ENCODE peak calls at places on chromosomes 7 and 10, in five cellular contexts. One of them, this sample, is unnamed.
A peak's percentile ranks its signal among the peaks of the same experiment; 100 is the strongest.

GRCh38 chr7:27753863-27754262 is 13.9 kb downstream of the TAX1BP1 start:
- DNase-seq in H1: no peak
- DNase-seq in H9: no peak
- DNase-seq in neuronal stem cell: no peak
- DNase-seq in trophoblast cell: no peak
- DNase-seq in this sample: no peak

GRCh38 chr10:117788911-117789310 is 246.4 kb downstream of the EMX2 start:
- DNase-seq in H9: no peak
- DNase-seq in H1: no peak
- DNase-seq in trophoblast cell: no peak
- DNase-seq in neuronal stem cell: no peak
- DNase-seq in this sample: no peak

GRCh38 chr10:7482992-7483391 is 72.2 kb upstream of the SFMBT2 start:
- DNase-seq in H1: no peak
- DNase-seq in neuronal stem cell: no peak
- DNase-seq in H9: no peak
- DNase-seq in trophoblast cell: no peak
- DNase-seq in this sample: no peak

GRCh38 chr10:98555011-98555619 is 108.4 kb upstream of the HPS1 start:
- DNase-seq in H1: no peak
- DNase-seq in H9: no peak
- DNase-seq in trophoblast cell: no peak
- DNase-seq in neuronal stem cell: no peak
- DNase-seq in this sample: peak; percentile 34

GRCh38 chr7:139982927-139983925 is 79.5 kb downstream of the PARP12 start:
- DNase-seq in trophoblast cell: no peak
- DNase-seq in neuronal stem cell: no peak
- DNase-seq in H1: no peak
- DNase-seq in H9: no peak
- DNase-seq in this sample: peak; percentile 12

GRCh38 chr7:47329320-47329926 is 252.5 kb downstream of the TNS3 start:
- DNase-seq in H9: no peak
- DNase-seq in trophoblast cell: no peak
- DNase-seq in H1: no peak
- DNase-seq in neuronal stem cell: no peak
- DNase-seq in this sample: peak; percentile 90

GRCh38 chr10:2387261-2387660 is 649.9 kb upstream of the ADARB2 start:
- DNase-seq in H1: no peak
- DNase-seq in trophoblast cell: no peak
- DNase-seq in neuronal stem cell: no peak
- DNase-seq in H9: no peak
- DNase-seq in this sample: no peak

GRCh38 chr7:140212100-140212881 is 35.5 kb upstream of the KDM7A start:
- DNase-seq in neuronal stem cell: no peak
- DNase-seq in H1: no peak
- DNase-seq in trophoblast cell: no peak
- DNase-seq in H9: no peak
- DNase-seq in this sample: no peak

GRCh38 chr7:64880322-64881297 is 22.5 kb upstream of the ZNF273 start:
- DNase-seq in neuronal stem cell: no peak
- DNase-seq in trophoblast cell: no peak
- DNase-seq in H9: peak; percentile 10
- DNase-seq in H1: no peak
- DNase-seq in this sample: no peak

GRCh38 chr10:89032141-89032814 is 41.7 kb downstream of the FAS start:
- DNase-seq in neuronal stem cell: no peak
- DNase-seq in H1: peak; percentile 13
- DNase-seq in trophoblast cell: peak; percentile 13
- DNase-seq in H9: peak; percentile 41
- DNase-seq in this sample: peak; percentile 69

GRCh38 chr7:36810476-36810875 is 86.2 kb upstream of the AOAH start:
- DNase-seq in neuronal stem cell: no peak
- DNase-seq in H1: no peak
- DNase-seq in trophoblast cell: no peak
- DNase-seq in H9: no peak
- DNase-seq in this sample: no peak

GRCh38 chr10:45001382-45002148 is 842 bp downstream of the ZNF22 start:
- DNase-seq in neuronal stem cell: no peak
- DNase-seq in H9: peak; percentile 42
- DNase-seq in trophoblast cell: peak; percentile 16
- DNase-seq in H1: no peak
- DNase-seq in this sample: peak; percentile 77

GRCh38 chr7:31443457-31443856 is 70.4 kb upstream of the ITPRID1 start:
- DNase-seq in trophoblast cell: no peak
- DNase-seq in H9: peak; percentile 42
- DNase-seq in neuronal stem cell: peak; percentile 45
- DNase-seq in H1: no peak
- DNase-seq in this sample: peak; percentile 44

GRCh38 chr7:155877167-155877566 is 64.9 kb upstream of the SHH start:
- DNase-seq in H1: no peak
- DNase-seq in trophoblast cell: no peak
- DNase-seq in H9: no peak
- DNase-seq in neuronal stem cell: no peak
- DNase-seq in this sample: no peak
- H2BK12ac ChIP-seq in H1: no peak overlapping the region
- H2BK12ac ChIP-seq in trophoblast cell: no peak overlapping the region
- H2BK12ac ChIP-seq in H9: no peak overlapping the region
- H2BK12ac ChIP-seq in neuronal stem cell: no peak overlapping the region
- H2BK12ac ChIP-seq in this sample: no peak overlapping the region

GRCh38 chr10:127813290-127813689 is 76.3 kb downstream of the FOXI2 start:
- DNase-seq in neuronal stem cell: no peak
- DNase-seq in H9: no peak
- DNase-seq in H1: no peak
- DNase-seq in trophoblast cell: no peak
- DNase-seq in this sample: no peak

GRCh38 chr10:127815147-127815546 is 77.6 kb downstream of the CLRN3 start:
- DNase-seq in trophoblast cell: no peak
- DNase-seq in H1: no peak
- DNase-seq in H9: no peak
- DNase-seq in neuronal stem cell: no peak
- DNase-seq in this sample: no peak
- H2BK12ac ChIP-seq in trophoblast cell: no peak overlapping the region
- H2BK12ac ChIP-seq in H1: no peak overlapping the region
- H2BK12ac ChIP-seq in H9: no peak overlapping the region
- H2BK12ac ChIP-seq in neuronal stem cell: no peak overlapping the region
- H2BK12ac ChIP-seq in this sample: no peak overlapping the region

GRCh38 chr7:117819558-117819957 is 53.7 kb downstream of the CTTNBP2 start:
- DNase-seq in H9: no peak
- DNase-seq in neuronal stem cell: no peak
- DNase-seq in H1: no peak
- DNase-seq in trophoblast cell: no peak
- DNase-seq in this sample: no peak

GRCh38 chr7:117818241-117818640 is 55.0 kb downstream of the CTTNBP2 start:
- DNase-seq in H1: no peak
- DNase-seq in neuronal stem cell: no peak
- DNase-seq in trophoblast cell: no peak
- DNase-seq in H9: no peak
- DNase-seq in this sample: peak; percentile 75

GRCh38 chr7:117811696-117812095 is 61.5 kb downstream of the CTTNBP2 start:
- DNase-seq in H1: no peak
- DNase-seq in H9: no peak
- DNase-seq in trophoblast cell: no peak
- DNase-seq in neuronal stem cell: no peak
- DNase-seq in this sample: no peak

GRCh38 chr7:117810642-117811512 is 62.4 kb downstream of the CTTNBP2 start:
- DNase-seq in trophoblast cell: no peak
- DNase-seq in neuronal stem cell: no peak
- DNase-seq in H1: no peak
- DNase-seq in H9: peak; percentile 68
- DNase-seq in this sample: no peak

DNA sequence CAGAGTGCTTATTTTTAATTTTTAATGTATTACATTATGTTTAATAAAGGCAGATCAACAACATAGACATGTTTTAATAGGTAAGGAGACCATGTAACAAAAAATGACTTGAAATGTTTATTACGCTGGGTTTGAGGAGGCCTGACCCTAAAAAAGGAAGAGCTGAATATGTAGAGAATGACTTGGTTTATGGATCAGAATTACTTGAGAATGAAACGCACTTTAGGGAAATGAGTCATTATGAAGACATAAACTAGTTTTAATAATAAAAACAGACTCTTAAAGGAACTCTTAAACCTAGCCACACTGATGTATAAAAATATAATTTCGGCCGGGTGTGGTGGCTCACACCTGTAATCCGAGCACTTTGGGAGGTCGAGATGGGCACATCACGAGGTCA is 56.5 kb downstream of the CTTNBP2 start:
- DNase-seq in H9: no peak
- DNase-seq in trophoblast cell: no peak
- DNase-seq in H1: no peak
- DNase-seq in neuronal stem cell: no peak
- DNase-seq in this sample: peak; percentile 4
- H2BK12ac ChIP-seq in H9: no peak overlapping the region
- H2BK12ac ChIP-seq in trophoblast cell: no peak overlapping the region
- H2BK12ac ChIP-seq in H1: no peak overlapping the region
- H2BK12ac ChIP-seq in neuronal stem cell: no peak overlapping the region
- H2BK12ac ChIP-seq in this sample: no peak overlapping the region

GRCh38 chr10:42738669-42739068 is 43.9 kb upstream of the BMS1 start:
- DNase-seq in trophoblast cell: no peak
- DNase-seq in H1: no peak
- DNase-seq in neuronal stem cell: no peak
- DNase-seq in H9: no peak
- DNase-seq in this sample: no peak
- H2BK12ac ChIP-seq in trophoblast cell: no peak overlapping the region
- H2BK12ac ChIP-seq in H1: no peak overlapping the region
- H2BK12ac ChIP-seq in neuronal stem cell: no peak overlapping the region
- H2BK12ac ChIP-seq in H9: no peak overlapping the region
- H2BK12ac ChIP-seq in this sample: no peak overlapping the region

GRCh38 chr7:84354030-84354429 is 159.4 kb upstream of the SEMA3A start:
- DNase-seq in H1: no peak
- DNase-seq in trophoblast cell: no peak
- DNase-seq in H9: no peak
- DNase-seq in neuronal stem cell: no peak
- DNase-seq in this sample: no peak
- H2BK12ac ChIP-seq in H1: no peak overlapping the region
- H2BK12ac ChIP-seq in trophoblast cell: no peak overlapping the region
- H2BK12ac ChIP-seq in H9: no peak overlapping the region
- H2BK12ac ChIP-seq in neuronal stem cell: no peak overlapping the region
- H2BK12ac ChIP-seq in this sample: no peak overlapping the region

GRCh38 chr10:35090162-35090954 is at the start of gene CUL2:
- DNase-seq in H9: peak; percentile 92
- DNase-seq in H1: peak; percentile 62
- DNase-seq in neuronal stem cell: peak; percentile 86
- DNase-seq in trophoblast cell: peak; percentile 88
- DNase-seq in this sample: peak; percentile 97
- H2BK12ac ChIP-seq in H9: no peak within 1 kb of the TSS
- H2BK12ac ChIP-seq in H1: no peak within 1 kb of the TSS
- H2BK12ac ChIP-seq in neuronal stem cell: no peak within 1 kb of the TSS
- H2BK12ac ChIP-seq in trophoblast cell: peak within 1 kb of the TSS; percentile 33
- H2BK12ac ChIP-seq in this sample: no peak within 1 kb of the TSS

DNA sequence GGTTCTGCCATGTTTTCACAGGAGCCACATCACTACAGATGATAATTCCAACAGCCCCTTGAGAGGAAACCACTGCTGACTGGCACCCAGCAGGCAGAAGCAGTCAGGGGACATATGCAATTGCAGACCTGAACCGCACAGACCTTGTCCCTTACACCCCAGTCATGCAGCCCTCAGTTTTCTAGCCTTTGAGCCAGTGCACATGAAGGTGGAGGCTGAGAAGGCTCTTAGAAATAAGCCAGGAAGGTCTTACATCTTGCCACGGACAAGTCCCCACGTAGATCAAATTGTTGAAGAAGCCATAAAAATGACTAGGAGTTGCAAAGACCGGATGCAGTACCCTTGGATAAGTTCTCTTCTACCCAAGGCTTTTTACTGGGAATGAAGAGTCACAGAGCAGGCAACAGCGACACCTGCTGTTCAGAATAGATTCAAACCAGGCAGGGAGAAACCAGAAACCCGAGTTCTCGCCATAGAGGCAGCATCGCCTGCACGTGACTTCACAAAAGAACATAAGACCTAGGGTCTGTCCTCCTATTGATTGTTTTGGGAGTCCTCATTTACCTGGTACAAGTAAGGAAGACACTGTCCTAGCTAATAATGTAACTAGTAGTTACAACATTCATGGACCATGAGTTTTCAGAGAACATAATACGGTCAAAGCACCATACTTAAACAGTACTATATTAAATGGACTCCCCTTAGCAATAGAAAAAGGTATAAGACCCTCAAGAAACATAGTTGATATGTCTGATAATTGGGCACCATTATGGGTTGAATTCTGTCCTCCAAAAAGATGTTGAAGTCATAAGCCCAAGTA is 11.1 kb downstream of the STEAP1B start:
- DNase-seq in H9: peak; percentile 82
- DNase-seq in neuronal stem cell: peak; percentile 78
- DNase-seq in trophoblast cell: peak; percentile 76
- DNase-seq in H1: peak; percentile 57
- DNase-seq in this sample: peak; percentile 72
- H2BK12ac ChIP-seq in H9: no peak overlapping the region
- H2BK12ac ChIP-seq in neuronal stem cell: no peak overlapping the region
- H2BK12ac ChIP-seq in trophoblast cell: no peak overlapping the region
- H2BK12ac ChIP-seq in H1: no peak overlapping the region
- H2BK12ac ChIP-seq in this sample: no peak overlapping the region

DNA sequence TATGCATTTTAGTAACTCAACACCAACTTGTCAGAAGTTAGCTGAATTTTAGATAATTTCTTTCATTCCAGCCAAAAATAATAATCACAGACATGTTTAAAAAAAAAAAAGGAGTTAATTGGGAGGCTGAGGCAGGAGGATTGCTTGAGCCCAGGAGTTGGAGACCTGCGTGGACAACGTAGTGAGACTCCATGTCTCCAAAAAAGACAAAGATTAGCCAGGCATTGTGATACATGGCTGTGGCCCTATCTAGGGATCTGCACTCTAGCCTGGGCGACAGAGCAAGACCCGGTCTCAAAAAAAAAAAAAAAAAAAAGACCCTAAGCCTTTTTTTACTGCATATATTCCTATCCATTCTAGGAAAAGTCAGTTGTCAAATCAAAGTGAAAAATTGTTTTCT is 46.3 kb downstream of the BMPR1A start:
- DNase-seq in H9: no peak
- DNase-seq in neuronal stem cell: no peak
- DNase-seq in H1: no peak
- DNase-seq in trophoblast cell: no peak
- DNase-seq in this sample: no peak
- H2BK12ac ChIP-seq in H9: no peak overlapping the region
- H2BK12ac ChIP-seq in neuronal stem cell: no peak overlapping the region
- H2BK12ac ChIP-seq in H1: no peak overlapping the region
- H2BK12ac ChIP-seq in trophoblast cell: no peak overlapping the region
- H2BK12ac ChIP-seq in this sample: no peak overlapping the region

This sample was measured in mesenchymal stem cell.